ENCODE peak calls at places on chromosomes 11 and 22, in seven cellular contexts. C is A549, O is AG04450, T is body of pancreas, F is IMR-90, J is HL-60, A is left ventricle myocardium inferior. S is an unnamed sample.

GRCh38 chr11:87281496-87281895 is 243.8 kb downstream of the TMEM135 start:
- DNase-seq in O (no peak), F (peak; percentile 77), J (no peak), A (no peak), C (no peak), T (no peak), S (no peak)

GRCh38 chr22:31556627-31557203 is 60.4 kb downstream of the SFI1 start:
- DNase-seq in A (no peak), T (no peak), O (peak; percentile 8), J (peak; percentile 36), F (peak; percentile 46), C (peak; percentile 18), S (no peak)

GRCh38 chr11:86464509-86465221 is 90.0 kb downstream of the CCDC81 start:
- DNase-seq in J (no peak), O (no peak), C (no peak), T (no peak), F (no peak), A (no peak), S (no peak)

GRCh38 chr11:76803811-76804600 is 20.9 kb downstream of the TSKU start:
- DNase-seq in T (no peak), O (no peak), A (no peak), J (no peak), F (peak; percentile 46), C (peak; percentile 5), S (no peak)

GRCh38 chr22:27628341-27628740 is 173.2 kb downstream of the MN1 start:
- DNase-seq in J (no peak), T (no peak), C (no peak), O (no peak), F (no peak), A (no peak), S (no peak)

GRCh38 chr11:102318469-102318868 is 1.2 kb downstream of the BIRC3 start:
- DNase-seq in O (no peak), A (no peak), J (no peak), F (peak; percentile 48), T (no peak), C (peak; percentile 50), S (no peak)

GRCh38 chr11:68127791-68128681 is 6.8 kb upstream of the CHKA start:
- DNase-seq in A (peak; percentile 46), J (no peak), T (peak; percentile 93), F (peak; percentile 40), C (no peak), O (peak; percentile 23), S (peak; percentile 83)

GRCh38 chr11:104836711-104837110 is 61.5 kb downstream of the CASP12 start:
- DNase-seq in O (no peak), T (no peak), J (no peak), F (no peak), C (no peak), A (no peak), S (no peak)

GRCh38 chr22:46113910-46114517 is 36.3 kb upstream of the PPARA start:
- DNase-seq in T (peak; percentile 42), C (no peak), F (no peak), J (no peak), A (peak; percentile 66), O (no peak), S (no peak)

GRCh38 chr11:126233391-126233790 is 21.8 kb downstream of the FAM118B start:
- DNase-seq in J (no peak), C (no peak), O (no peak), F (peak; percentile 78), T (no peak), A (no peak), S (no peak)

GRCh38 chr11:36088234-36088975 is 144.5 kb downstream of the LDLRAD3 start:
- DNase-seq in F (peak; percentile 44), T (no peak), J (no peak), O (no peak), A (no peak), C (no peak), S (no peak)

GRCh38 chr11:119375629-119376196 is 5.8 kb downstream of the USP2 start:
- DNase-seq in F (peak; percentile 86), A (peak; percentile 85), J (no peak), C (no peak), O (no peak), T (peak; percentile 79), S (no peak)

GRCh38 chr11:46330154-46330886 is 16.9 kb upstream of the DGKZ start:
- DNase-seq in J (no peak), A (no peak), O (no peak), F (no peak), T (no peak), C (no peak), S (no peak)

GRCh38 chr11:70483077-70483861 is 84.9 kb downstream of the CTTN start:
- DNase-seq in F (peak; percentile 60), J (peak; percentile 42), O (peak; percentile 7), T (no peak), C (peak; percentile 68), A (peak; percentile 45), S (peak; percentile 78)

GRCh38 chr11:5556596-5557188 is 8.4 kb upstream of the OR52H1 start:
- DNase-seq in J (no peak), C (no peak), T (no peak), A (no peak), O (no peak), F (no peak), S (no peak)

GRCh38 chr11:113045146-113045545 is 83.9 kb downstream of the NCAM1 start:
- DNase-seq in O (no peak), A (no peak), J (no peak), F (no peak), C (no peak), T (no peak), S (no peak)

GRCh38 chr11:12174145-12175143 is 64.1 kb downstream of the MICAL2 start:
- DNase-seq in F (peak; percentile 81), A (no peak), T (no peak), C (no peak), J (no peak), O (no peak), S (no peak)

GRCh38 chr11:119093951-119094815 is 7.5 kb downstream of the DPAGT1 start:
- DNase-seq in C (no peak), A (no peak), J (peak; percentile 30), T (peak; percentile 49), F (peak; percentile 38), O (no peak), S (peak; percentile 84)

GRCh38 chr11:69288883-69289242 is 5.1 kb upstream of the MYEOV start:
- DNase-seq in A (no peak), F (no peak), O (no peak), C (no peak), J (no peak), T (no peak), S (no peak)

DNA sequence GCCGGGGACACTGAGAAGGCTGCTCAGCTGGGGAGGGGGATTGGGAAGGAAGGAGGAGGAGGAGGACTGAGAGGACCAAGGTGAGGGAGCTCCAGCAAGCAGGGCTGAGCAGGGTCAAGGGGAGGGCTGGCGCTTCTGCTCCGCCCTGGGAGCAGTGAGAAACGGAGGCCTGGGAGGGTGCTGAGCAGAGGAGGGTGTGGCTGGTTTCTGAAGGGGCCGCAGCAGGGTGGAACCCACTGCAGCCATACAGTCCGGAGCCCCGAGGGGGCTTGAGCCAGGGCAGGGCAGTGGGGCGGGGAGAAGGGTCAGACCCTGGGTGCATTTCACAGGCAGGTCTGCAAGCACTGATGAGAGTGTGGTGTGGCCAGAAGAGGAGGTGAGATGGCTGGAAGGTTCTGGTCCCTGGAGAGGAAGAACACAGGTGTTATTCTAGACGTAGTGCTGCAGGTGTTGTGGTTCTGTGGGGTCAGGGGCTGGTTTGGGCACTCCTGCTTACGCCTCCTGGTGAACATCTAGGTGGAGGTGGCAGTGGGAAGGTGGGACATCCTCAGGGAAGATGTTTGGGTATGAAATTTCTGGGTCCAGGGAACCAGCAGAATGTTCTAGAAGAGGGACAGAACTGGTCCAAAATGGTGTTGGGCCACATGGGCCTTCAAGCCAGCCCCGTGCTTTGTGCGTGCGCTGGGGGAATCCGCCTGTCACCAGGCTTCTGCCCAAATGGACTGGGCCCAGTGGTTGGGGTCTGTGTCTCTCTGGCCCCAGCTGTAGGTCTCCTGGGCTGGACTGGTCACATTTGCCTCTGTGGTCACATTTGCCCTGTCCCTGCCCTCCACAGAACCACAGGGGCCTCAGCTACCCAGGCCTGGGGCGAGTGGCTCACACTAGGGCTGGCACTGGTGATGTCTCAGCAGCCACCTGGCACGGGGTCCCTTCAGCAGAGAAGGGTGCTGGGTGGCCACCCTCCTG is 714.7 kb downstream of the BRD1 start:
- DNase-seq in J (no peak), T (no peak), O (no peak), C (no peak), F (no peak), A (no peak), S (no peak)
- H3K27ac ChIP-seq in J (no peak overlapping the region), T (no peak overlapping the region), O (no peak overlapping the region), C (no peak overlapping the region), F (no peak overlapping the region), A (no peak overlapping the region), S (no peak overlapping the region)

GRCh38 chr22:37802310-37803194 is 5.2 kb upstream of the GCAT start:
- DNase-seq in O (no peak), A (peak; percentile 70), C (no peak), F (peak; percentile 39), J (peak; percentile 55), T (peak; percentile 74), S (peak; percentile 86)
- TF ChIP-seq CTCF in O (no peak), A (no peak), C (no peak), F (no peak), J (no peak), T (no peak), S (no peak)

DNA sequence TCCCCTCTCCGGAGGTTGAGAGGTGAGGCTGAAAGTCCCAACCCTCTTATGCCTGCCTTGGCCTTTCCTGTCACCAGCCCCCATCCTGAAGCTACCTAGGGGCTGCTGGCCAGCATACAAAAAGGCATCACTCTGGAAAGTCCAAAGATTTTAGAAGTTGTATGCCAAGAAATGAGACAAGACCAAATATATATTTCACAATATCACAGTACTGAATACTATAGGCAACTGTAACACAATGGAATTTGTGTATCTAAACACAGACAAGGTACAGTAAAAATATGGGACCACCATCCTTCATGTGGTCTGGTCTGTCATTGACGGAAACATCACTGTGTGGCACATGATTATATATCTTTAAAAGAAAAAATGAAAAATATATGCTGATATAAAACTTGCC is 4.2 kb downstream of the KLHL22 start:
- DNase-seq in O (no peak), T (no peak), J (no peak), F (no peak), A (no peak), C (no peak), S (no peak)
- H3K27ac ChIP-seq in O (no peak overlapping the region), T (no peak overlapping the region), J (no peak overlapping the region), F (no peak overlapping the region), A (no peak overlapping the region), C (no peak overlapping the region), S (no peak overlapping the region)

DNA sequence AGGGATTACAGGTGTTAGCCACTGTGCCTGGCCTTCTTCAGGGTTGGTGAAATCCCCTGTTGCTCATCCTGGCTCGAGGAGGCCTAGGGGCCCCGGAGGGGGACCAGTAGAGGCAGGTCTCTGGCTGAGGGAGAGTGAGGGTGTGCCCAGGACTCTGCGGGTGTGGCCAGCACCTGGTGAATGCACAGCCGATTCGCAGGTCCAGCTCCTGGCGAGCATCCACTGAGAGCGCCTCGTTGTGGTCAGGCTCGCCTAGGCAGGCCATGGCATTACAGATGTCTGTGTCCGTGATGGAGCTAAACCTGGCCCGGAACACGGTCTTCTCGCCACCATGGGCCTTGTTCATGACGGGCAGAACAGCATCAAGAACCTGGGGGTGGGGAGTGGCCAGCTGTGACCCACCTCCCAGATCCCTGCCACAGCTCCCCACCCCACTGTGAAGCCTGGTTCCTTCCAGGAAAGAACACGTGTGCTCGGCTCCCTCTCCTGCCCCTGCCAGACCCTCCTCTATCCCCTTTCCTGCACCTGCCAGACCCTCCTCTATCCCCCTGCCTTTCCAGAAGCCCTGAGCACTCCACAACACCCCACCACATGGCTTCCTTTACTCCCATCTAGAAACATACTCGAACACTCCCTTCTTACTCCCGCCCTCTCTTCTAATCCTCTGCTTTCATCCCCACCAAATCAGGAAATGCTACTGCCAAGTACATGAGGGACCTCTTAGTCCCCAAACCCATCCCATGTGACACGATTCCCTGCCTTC is 12.4 kb downstream of the TOP3B start:
- DNase-seq in F (no peak), O (no peak), A (no peak), J (no peak), C (no peak), T (no peak), S (no peak)
- TF ChIP-seq CTCF in F (no peak), O (no peak), A (no peak), J (no peak), C (no peak), T (no peak), S (no peak)